ENCODE peak calls at places on chromosome 18, in seven cellular contexts. Z is GM20000, I is RPMI8226, H is esophagus squamous epithelium, E is NCI-H774, L is GM06990, J is ELR. V is an unnamed sample.
A peak's percentile ranks its signal among the peaks of the same experiment; 100 is the strongest.

GRCh38 chr18:54828986-54829385 is 709 bp downstream of the RAB27B start:
- DNase-seq in Z (no peak), L (no peak), I (no peak), J (peak; percentile 14), E (no peak), H (no peak), V (no peak)

GRCh38 chr18:22847867-22848451 is 85.2 kb upstream of the RBBP8 start:
- DNase-seq in I (no peak), E (no peak), H (no peak), J (no peak), Z (no peak), L (no peak), V (no peak)

GRCh38 chr18:55517055-55517454 is 70.9 kb downstream of the TCF4 start:
- DNase-seq in L (no peak), J (no peak), Z (no peak), I (no peak), H (no peak), E (no peak), V (no peak)

GRCh38 chr18:60556326-60556725 is 183.8 kb upstream of the MC4R start:
- DNase-seq in H (no peak), Z (no peak), L (no peak), J (no peak), I (peak; percentile 7), E (no peak), V (no peak)

GRCh38 chr18:13464432-13465125 is 246.0 kb downstream of the LDLRAD4 start:
- DNase-seq in H (peak; percentile 20), Z (peak; percentile 76), E (no peak), L (peak; percentile 69), J (no peak), I (peak; percentile 41), V (peak; percentile 62)

GRCh38 chr18:62499263-62499650 is 23.6 kb upstream of the ZCCHC2 start:
- DNase-seq in Z (no peak), J (no peak), I (no peak), L (no peak), E (no peak), H (no peak), V (no peak)

GRCh38 chr18:11260963-11261441 is 111.6 kb upstream of the PIEZO2 start:
- DNase-seq in H (no peak), E (no peak), L (no peak), Z (no peak), I (no peak), J (no peak), V (no peak)

GRCh38 chr18:10299686-10300085 is 154.7 kb upstream of the APCDD1 start:
- DNase-seq in L (no peak), J (no peak), E (no peak), I (no peak), Z (no peak), H (no peak), V (no peak)

GRCh38 chr18:22348521-22349316 is 69.0 kb downstream of the CTAGE1 start:
- DNase-seq in E (no peak), H (no peak), I (no peak), Z (peak; percentile 37), J (peak; percentile 39), L (no peak), V (peak; percentile 70)